ENCODE peak calls at places on chromosomes 7 and 10, in six cellular contexts. X is HCT116, L is endothelial cell, K is lung, R is nephron progenitor cell, M is cardiac muscle cell. P is an unnamed sample.

GRCh38 chr10:102545997-102546396 is 42.2 kb downstream of the SUFU start:
- DNase-seq in M (peak), L (no peak), R (no peak), X (no peak), K (no peak), P (peak)

GRCh38 chr10:30488319-30488718 is 54.3 kb downstream of the MAP3K8 start:
- DNase-seq in M (no peak), X (no peak), R (no peak), L (no peak), K (no peak), P (no peak)

GRCh38 chr10:72875250-72876055 is 18.1 kb upstream of the OIT3 start:
- DNase-seq in R (no peak), M (peak), L (no peak), K (no peak), X (peak), P (peak)

GRCh38 chr10:118585794-118586193 is 9.7 kb downstream of the PRLHR start:
- DNase-seq in R (no peak), K (no peak), M (peak), L (no peak), X (no peak), P (peak)

GRCh38 chr7:94374231-94374630 is 20.5 kb upstream of the COL1A2 start:
- DNase-seq in X (no peak), K (peak), M (peak), L (peak), R (peak), P (peak)

GRCh38 chr10:110460111-110460809 is 37.4 kb upstream of the DUSP5 start:
- DNase-seq in X (no peak), M (no peak), K (no peak), L (no peak), R (peak), P (peak)

GRCh38 chr7:23700058-23700457 is 10.0 kb upstream of the STK31 start:
- DNase-seq in M (no peak), L (no peak), R (no peak), K (no peak), X (no peak), P (peak)

GRCh38 chr10:11402392-11402791 is 209.1 kb downstream of the USP6NL start:
- DNase-seq in K (no peak), R (no peak), X (no peak), M (no peak), L (no peak), P (no peak)

GRCh38 chr10:116602648-116603400 is 12.1 kb downstream of the PNLIPRP1 start:
- DNase-seq in K (no peak), M (no peak), R (no peak), X (no peak), L (no peak), P (no peak)

GRCh38 chr7:80890391-80890790 is 28.5 kb downstream of the SEMA3C start:
- DNase-seq in K (no peak), L (no peak), M (no peak), X (no peak), R (no peak), P (no peak)

GRCh38 chr10:62772186-62772950 is 32.2 kb upstream of the ADO start:
- DNase-seq in L (no peak), X (no peak), K (no peak), M (peak), R (no peak), P (peak)

GRCh38 chr7:4074407-4074806 is 607.7 kb upstream of the FOXK1 start:
- DNase-seq in M (no peak), X (no peak), K (no peak), R (no peak), L (no peak), P (no peak)

GRCh38 chr10:127921075-127921750 is 14.3 kb downstream of the PTPRE start:
- DNase-seq in R (no peak), L (no peak), M (no peak), X (no peak), K (no peak), P (no peak)

GRCh38 chr10:4587466-4587865 is 238.5 kb upstream of the AKR1E2 start:
- DNase-seq in L (no peak), X (no peak), M (no peak), K (no peak), R (no peak), P (no peak)

GRCh38 chr7:128455556-128456254 is at the start of gene HILPDA:
- DNase-seq in L (peak), X (peak), M (peak), K (peak), R (peak), P (peak)
- TF ChIP-seq CTCF in L (no peak), X (no peak), M (no peak), K (no peak), R (no peak), P (no peak)

GRCh38 chr10:79052311-79053080 is 16.3 kb upstream of the ZMIZ1 start:
- DNase-seq in X (no peak), K (no peak), M (peak), R (peak), L (peak), P (peak)
- TF ChIP-seq CTCF in X (no peak), K (peak), M (peak), R (peak), L (peak), P (no peak)

GRCh38 chr10:111967547-111967946 is 216.0 kb downstream of the GPAM start:
- DNase-seq in X (no peak), R (no peak), L (no peak), K (no peak), M (no peak), P (no peak)
- TF ChIP-seq CTCF in X (no peak), R (no peak), L (no peak), K (no peak), M (no peak), P (no peak)

DNA sequence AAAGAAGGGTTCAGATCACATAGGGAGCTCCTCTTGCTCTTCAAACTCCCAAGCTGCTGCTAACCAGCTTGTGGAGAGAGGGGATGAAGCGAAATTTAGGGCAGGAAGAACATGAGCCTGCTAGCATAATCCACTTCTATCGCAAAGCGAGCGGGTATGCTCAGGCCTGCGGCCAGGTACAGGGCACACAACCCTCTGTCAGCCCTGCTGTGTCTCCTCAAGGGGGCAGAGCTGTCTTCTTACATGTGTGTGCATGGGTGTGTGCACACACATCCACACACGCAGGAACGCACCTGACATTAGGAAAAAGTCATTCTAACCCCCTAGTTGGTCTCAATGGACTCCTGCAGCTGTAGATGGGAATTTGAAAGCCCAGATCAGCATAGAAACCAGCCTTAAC is 80.2 kb downstream of the PPP1R3C start:
- DNase-seq in L (no peak), M (peak), R (no peak), K (no peak), X (peak), P (peak)
- TF ChIP-seq CTCF in L (no peak), M (peak), R (no peak), K (no peak), X (peak), P (peak)

DNA sequence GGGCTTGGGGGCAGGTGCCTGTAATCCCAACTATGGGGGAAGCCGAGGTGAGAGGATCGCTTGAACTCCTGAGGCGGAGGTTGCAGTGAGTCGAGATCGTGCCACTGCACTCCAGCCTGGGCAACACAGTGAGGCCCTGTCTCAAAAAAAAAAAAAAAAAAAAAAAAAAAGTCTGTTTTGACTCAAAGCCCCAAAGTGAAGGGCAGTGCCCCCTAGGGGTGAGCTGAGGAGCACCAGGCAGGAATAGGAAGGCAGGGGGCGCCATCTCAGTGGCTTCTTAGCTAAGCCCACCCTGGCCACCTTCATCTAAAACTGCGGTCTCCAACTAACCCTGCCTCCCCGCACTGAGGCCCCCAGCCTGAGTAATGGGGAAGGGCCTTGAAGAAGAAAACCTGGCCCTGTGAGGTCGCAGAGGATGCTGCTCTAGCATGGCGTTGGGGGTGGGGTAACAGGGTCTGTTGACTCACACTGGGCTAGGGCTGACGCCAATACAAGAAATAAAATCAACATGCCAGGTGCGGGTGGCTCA is 9.8 kb downstream of the PODXL start:
- DNase-seq in L (peak), R (peak), X (no peak), K (no peak), M (no peak), P (no peak)
- TF ChIP-seq CTCF in L (peak), R (peak), X (no peak), K (peak), M (peak), P (peak)

GRCh38 chr7:18087031-18087686 is 59.5 kb upstream of the PRPS1L1 start:
- DNase-seq in L (peak), K (no peak), M (peak), X (no peak), R (no peak), P (no peak)

GRCh38 chr7:18082169-18082568 is 54.5 kb upstream of the PRPS1L1 start:
- DNase-seq in R (no peak), M (no peak), X (no peak), L (no peak), K (no peak), P (no peak)

GRCh38 chr7:18081617-18082016 is 54.0 kb upstream of the PRPS1L1 start:
- DNase-seq in X (no peak), M (no peak), L (no peak), R (no peak), K (no peak), P (no peak)

GRCh38 chr7:18087687-18088078 is 60.0 kb upstream of the PRPS1L1 start:
- DNase-seq in K (no peak), R (peak), M (no peak), X (no peak), L (peak), P (no peak)

GRCh38 chr7:18086165-18087030 is 58.8 kb upstream of the PRPS1L1 start:
- DNase-seq in K (no peak), R (peak), X (no peak), M (peak), L (peak), P (peak)
- TF ChIP-seq CTCF in K (no peak), R (no peak), X (no peak), M (peak), L (no peak), P (no peak)

GRCh38 chr7:13989138-13989943 is at the start of gene ETV1:
- DNase-seq in R (peak), M (peak), L (peak), K (peak), X (no peak), P (peak)
- TF ChIP-seq CTCF in R (peak), M (peak), L (no peak), K (no peak), X (no peak), P (peak)

GRCh38 chr10:61558188-61558587 is 104.5 kb upstream of the CABCOCO1 start:
- DNase-seq in K (no peak), M (no peak), R (no peak), L (no peak), X (no peak), P (no peak)
- TF ChIP-seq CTCF in K (no peak), M (no peak), R (no peak), L (no peak), X (no peak), P (no peak)

DNA sequence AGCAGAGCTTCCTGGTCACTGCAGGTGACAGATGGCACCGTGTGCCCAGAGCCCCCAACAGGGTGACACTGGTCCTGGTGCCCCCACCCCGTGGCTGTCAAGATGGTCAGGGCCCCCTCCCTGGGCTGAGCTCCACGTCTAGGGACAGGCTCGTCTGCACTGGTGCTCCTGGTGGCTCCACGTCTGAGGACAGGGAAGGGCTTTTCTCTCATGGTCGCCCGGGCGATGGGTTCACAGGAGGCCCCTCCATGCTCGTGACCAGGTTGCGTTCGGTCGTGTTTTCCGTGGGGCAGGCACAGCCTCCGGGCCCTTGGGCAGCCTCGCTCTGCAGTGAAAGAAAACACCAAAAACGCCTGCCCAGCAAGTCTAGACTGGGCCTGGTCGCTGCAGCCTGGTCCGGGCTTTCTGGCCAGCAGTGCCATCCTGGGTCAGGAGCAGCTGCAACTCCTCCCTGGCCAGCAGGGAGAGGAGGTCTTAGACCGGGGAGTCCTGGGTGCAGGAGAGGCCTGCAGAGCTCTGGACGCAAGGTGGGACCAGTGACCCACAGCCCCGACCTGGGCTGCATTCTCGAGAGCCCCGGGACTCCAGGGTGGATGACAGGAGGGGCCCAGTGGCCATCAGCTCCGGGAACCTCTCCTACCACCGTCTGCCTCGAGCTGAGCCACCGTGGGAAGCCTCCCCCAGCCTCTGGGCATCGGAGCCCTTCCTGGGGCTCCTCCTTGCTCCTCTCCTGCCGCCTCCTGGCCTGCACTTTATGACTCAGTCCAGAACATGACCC is 27.9 kb upstream of the UTF1 start:
- DNase-seq in M (no peak), R (no peak), L (no peak), K (no peak), X (no peak), P (no peak)
- TF ChIP-seq CTCF in M (no peak), R (no peak), L (no peak), K (no peak), X (no peak), P (no peak)

DNA sequence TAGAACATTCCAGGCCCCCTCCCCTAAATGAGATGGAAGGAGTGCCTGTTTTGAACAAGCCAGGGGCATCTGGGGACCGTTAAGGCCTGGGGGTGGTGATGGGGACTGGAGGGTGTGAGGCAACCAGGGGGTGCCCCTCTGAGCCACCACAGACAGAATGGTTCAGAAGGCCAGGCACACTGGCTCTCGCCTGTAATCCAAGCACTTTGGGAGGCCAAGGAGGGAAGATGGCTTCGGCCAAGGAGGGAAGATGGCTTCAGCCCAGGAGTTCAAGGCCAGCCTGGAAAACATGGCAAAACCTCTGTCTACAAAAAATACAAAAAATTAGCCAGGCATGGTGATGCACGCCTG is 173.2 kb upstream of the TNRC18 start:
- DNase-seq in M (no peak), L (no peak), X (no peak), R (no peak), K (no peak), P (no peak)
- TF ChIP-seq CTCF in M (no peak), L (no peak), X (no peak), R (no peak), K (no peak), P (no peak)

P was measured in foreskin fibroblast.